ENCODE peak calls at places on chromosomes 12 and 14, in five cellular contexts. V is HCT116; A is AG04450; C is mesothelial cell of epicardium; G is CD4-positive, alpha-beta T cell. O is an unnamed sample.

GRCh38 chr12:109714141-109714912 is 702 bp downstream of the FAM222A start:
- DNase-seq in A (no peak), C (peak), V (no peak), G (peak), O (no peak)

GRCh38 chr12:46492471-46493351 is 120.1 kb upstream of the SLC38A2 start:
- DNase-seq in G (no peak), C (no peak), A (peak), V (peak), O (no peak)

GRCh38 chr14:50451854-50452253 is 55.2 kb upstream of the CDKL1 start:
- DNase-seq in C (no peak), V (no peak), A (no peak), G (no peak), O (no peak)

GRCh38 chr12:50527086-50527726 is 22.4 kb downstream of the DIP2B start:
- DNase-seq in V (no peak), C (no peak), A (no peak), G (no peak), O (no peak)

GRCh38 chr12:57627504-57628279 is 5.3 kb downstream of the B4GALNT1 start:
- DNase-seq in V (no peak), G (no peak), A (no peak), C (no peak), O (no peak)

GRCh38 chr14:29144598-29144997 is 378.0 kb downstream of the FOXG1 start:
- DNase-seq in C (no peak), V (no peak), G (no peak), A (peak), O (no peak)

GRCh38 chr12:127677537-127678131 is 589.3 kb upstream of the TMEM132C start:
- DNase-seq in G (no peak), C (peak), V (no peak), A (peak), O (peak)

GRCh38 chr12:124621296-124621660 is 53.9 kb upstream of the NCOR2 start:
- DNase-seq in G (no peak), C (no peak), V (no peak), A (no peak), O (peak)

GRCh38 chr12:21221778-21222177 is 90.8 kb downstream of the SLCO1B1 start:
- DNase-seq in A (no peak), G (no peak), C (no peak), V (no peak), O (no peak)

GRCh38 chr12:58419182-58419760 is 477.9 kb downstream of the ATP23 start:
- DNase-seq in G (no peak), A (no peak), V (no peak), C (no peak), O (no peak)

GRCh38 chr12:95218852-95219171 is 1.2 kb downstream of the VEZT start:
- DNase-seq in C (no peak), A (no peak), G (peak), V (no peak), O (peak)

GRCh38 chr12:52506858-52507715 is 13.1 kb downstream of the KRT5 start:
- DNase-seq in A (peak), C (no peak), V (no peak), G (no peak), O (peak)

GRCh38 chr14:85317491-85318021 is 212.4 kb upstream of the FLRT2 start:
- DNase-seq in V (no peak), G (no peak), A (no peak), C (no peak), O (no peak)

GRCh38 chr14:84095796-84096195 is 1434.1 kb upstream of the FLRT2 start:
- DNase-seq in G (no peak), C (no peak), A (no peak), V (no peak), O (no peak)

GRCh38 chr12:122162976-122163375 is 11.0 kb downstream of the IL31 start:
- DNase-seq in C (no peak), A (no peak), V (no peak), G (no peak), O (no peak)

GRCh38 chr12:122160761-122161160 is 13.3 kb downstream of the IL31 start:
- DNase-seq in C (no peak), A (no peak), G (no peak), V (no peak), O (no peak)

GRCh38 chr12:122158700-122159285 is 15.2 kb downstream of the IL31 start:
- DNase-seq in A (no peak), C (no peak), V (no peak), G (no peak), O (no peak)

GRCh38 chr12:122161682-122162081 is 12.3 kb downstream of the IL31 start:
- DNase-seq in A (no peak), C (no peak), G (no peak), V (no peak), O (no peak)

GRCh38 chr12:122159879-122160278 is 14.1 kb downstream of the IL31 start:
- DNase-seq in A (no peak), C (no peak), G (no peak), V (no peak), O (no peak)
- TF ChIP-seq CTCF in A (no peak), C (no peak), G (peak), V (peak), O (no peak)

GRCh38 chr12:54301428-54302045 is 722 bp upstream of the NFE2 start:
- DNase-seq in C (no peak), A (no peak), G (no peak), V (no peak), O (no peak)

GRCh38 chr12:54298904-54299303 is 1.9 kb downstream of the NFE2 start:
- DNase-seq in V (no peak), A (no peak), C (no peak), G (no peak), O (no peak)

GRCh38 chr12:54299515-54300266 is 1.1 kb downstream of the NFE2 start:
- DNase-seq in C (no peak), G (no peak), A (no peak), V (no peak), O (no peak)

GRCh38 chr12:54300267-54300731 is 516 bp downstream of the NFE2 start:
- DNase-seq in A (no peak), G (no peak), V (no peak), C (no peak), O (no peak)

DNA sequence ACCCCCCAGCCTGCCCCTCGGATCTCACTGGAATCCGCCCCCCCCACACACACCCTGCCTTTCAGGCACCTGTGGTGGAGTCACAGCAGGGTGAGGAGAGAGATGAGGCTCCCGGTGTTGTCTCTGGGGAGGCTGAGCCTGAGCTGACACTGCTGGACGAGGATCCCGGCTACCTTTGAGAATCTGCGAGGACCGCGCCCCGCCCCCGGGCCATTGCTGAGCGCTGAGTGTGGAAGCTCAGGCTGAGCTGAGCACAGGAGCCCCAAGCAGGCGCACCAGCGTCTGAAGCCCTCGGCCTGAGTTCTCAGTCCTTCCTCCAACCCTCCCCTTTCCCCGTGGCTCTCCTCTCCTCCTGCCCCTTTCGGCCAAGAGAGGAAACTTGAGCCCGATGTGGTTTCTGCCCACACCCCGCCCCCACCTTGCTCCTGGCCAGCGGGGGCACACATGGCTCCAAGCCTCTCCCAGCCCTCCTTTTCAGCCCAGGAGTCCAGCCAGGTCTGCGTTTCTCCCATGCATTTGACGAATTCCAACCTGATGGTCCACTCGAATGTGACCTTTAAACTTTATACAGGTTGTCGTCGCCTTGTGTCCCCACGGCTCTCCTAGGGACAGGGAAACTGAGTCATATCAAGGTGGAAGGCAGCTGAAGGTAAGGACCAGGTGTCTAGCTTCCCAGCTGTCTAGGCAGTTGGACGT is at the start of gene NFE2:
- DNase-seq in V (no peak), C (peak), A (peak), G (no peak), O (no peak)
- TF ChIP-seq CTCF in V (no peak), C (no peak), A (peak), G (no peak), O (no peak)

DNA sequence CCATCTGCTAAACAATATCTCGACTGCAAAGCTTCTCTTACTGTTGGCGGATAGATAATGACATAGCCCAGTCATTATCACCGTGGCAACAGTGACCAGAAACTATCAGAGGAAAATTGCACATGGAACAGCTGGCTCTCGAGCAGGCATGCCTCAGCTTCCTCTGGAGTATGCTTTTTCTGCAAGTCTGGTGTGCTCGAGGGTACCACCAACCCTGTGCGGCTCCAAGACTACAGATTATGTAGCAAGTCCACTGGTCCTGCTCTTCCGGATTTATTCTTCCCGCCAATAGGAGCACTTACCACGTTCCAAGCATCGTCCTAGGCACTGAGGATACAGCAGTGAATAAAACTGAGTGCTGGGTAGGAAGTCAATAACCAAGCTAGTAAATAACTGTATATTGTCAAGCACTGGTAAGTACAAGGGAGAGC is 1.4 kb upstream of the GLRX5 start:
- DNase-seq in V (no peak), C (no peak), G (no peak), A (no peak), O (peak)
- TF ChIP-seq CTCF in V (no peak), C (no peak), G (no peak), A (no peak), O (no peak)

GRCh38 chr14:105945891-105946290 is 419.5 kb downstream of the TMEM121 start:
- DNase-seq in A (no peak), V (no peak), C (no peak), G (no peak), O (no peak)
- TF ChIP-seq CTCF in A (no peak), V (peak), C (no peak), G (no peak), O (no peak)

GRCh38 chr12:111482464-111482863 is 76.7 kb downstream of the SH2B3 start:
- DNase-seq in V (no peak), A (no peak), C (no peak), G (no peak), O (no peak)
- TF ChIP-seq CTCF in V (peak), A (peak), C (no peak), G (no peak), O (no peak)

GRCh38 chr14:22547948-22548750 is 40.9 kb downstream of the DAD1 start:
- DNase-seq in G (no peak), A (no peak), V (no peak), C (no peak), O (no peak)
- TF ChIP-seq CTCF in G (no peak), A (no peak), V (no peak), C (no peak), O (no peak)

GRCh38 chr12:132390287-132391076 is 61.1 kb upstream of the GALNT9 start:
- DNase-seq in C (no peak), A (no peak), G (no peak), V (no peak), O (no peak)

GRCh38 chr12:132393245-132393795 is 63.9 kb upstream of the GALNT9 start:
- DNase-seq in A (no peak), V (peak), G (no peak), C (no peak), O (no peak)

GRCh38 chr12:132393991-132394949 is 64.9 kb upstream of the GALNT9 start:
- DNase-seq in A (no peak), V (no peak), C (no peak), G (no peak), O (peak)

GRCh38 chr12:132391326-132392041 is 62.1 kb upstream of the GALNT9 start:
- DNase-seq in V (no peak), G (no peak), A (no peak), C (no peak), O (peak)

GRCh38 chr12:132392389-132393244 is 63.2 kb upstream of the GALNT9 start:
- DNase-seq in C (no peak), A (no peak), G (no peak), V (no peak), O (no peak)
- TF ChIP-seq CTCF in C (no peak), A (no peak), G (no peak), V (no peak), O (no peak)

DNA sequence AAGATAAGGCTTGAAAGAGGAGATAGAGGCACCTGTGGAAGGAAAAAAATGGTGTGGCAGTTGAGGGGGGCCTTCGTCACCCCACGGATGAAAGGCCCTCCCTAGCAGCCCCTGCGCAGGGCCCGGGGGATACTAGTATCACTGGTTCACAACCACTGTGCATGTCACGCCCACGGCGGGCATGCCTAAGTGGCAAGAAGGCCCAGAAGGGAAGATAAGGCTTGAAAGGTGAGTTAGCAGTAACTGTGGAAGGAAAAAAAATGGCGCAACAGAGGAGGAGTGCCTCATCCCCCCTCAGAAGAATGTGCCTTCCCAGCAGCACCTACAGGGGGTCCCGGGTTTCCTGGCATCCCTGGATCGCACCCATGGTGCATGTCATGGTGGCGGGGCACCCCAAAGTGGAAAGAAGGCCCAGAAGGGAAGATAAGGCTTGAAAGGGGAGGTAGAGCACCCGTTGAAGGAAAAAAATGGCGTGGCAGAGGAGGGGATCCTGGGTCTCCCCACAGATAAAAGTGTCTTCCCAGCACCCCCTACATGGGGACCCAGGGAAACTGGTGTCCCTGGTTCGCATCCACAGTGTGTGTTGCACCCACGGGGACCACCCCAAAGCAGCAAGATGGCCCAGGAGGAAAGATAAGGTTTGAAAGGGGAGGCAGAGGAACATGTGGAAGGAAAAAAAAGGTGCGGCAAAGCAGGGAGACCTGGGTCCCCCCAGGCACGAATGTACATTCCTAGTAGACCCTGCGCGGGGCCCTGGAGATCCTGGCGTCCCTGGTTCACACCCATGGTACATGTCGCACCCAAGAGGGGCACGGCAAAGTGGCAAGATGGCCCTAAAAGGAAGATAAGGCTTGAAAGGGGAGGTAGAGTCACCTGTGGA is 279.2 kb downstream of the ALG10 start:
- DNase-seq in C (no peak), V (no peak), G (no peak), A (no peak), O (no peak)
- TF ChIP-seq CTCF in C (no peak), V (no peak), G (no peak), A (no peak), O (no peak)

DNA sequence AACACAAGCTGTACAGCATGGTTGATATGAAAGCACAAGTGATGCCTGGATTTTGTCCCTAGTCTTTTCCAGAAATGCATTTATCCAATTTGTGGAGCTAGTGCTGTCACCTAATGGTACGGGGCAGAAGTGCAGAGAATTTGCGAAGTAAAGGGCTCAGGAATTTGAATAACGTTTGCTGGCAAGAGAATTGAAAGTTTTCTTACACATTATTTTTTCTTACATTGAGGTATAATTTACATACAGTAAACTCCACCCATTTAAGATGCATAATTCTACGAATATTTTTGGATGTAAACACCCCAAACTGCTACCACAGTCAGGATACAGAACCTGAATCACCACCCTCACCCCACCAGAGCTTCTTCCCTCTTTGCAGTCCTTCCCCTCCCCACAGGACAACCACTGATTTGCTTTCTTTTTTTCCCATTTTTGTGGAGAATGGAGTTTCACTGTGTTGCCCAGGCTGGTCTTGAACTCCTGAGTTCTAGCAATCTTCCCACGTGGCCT is 3.5 kb downstream of the AICDA start:
- DNase-seq in C (no peak), A (peak), G (no peak), V (peak), O (no peak)
- TF ChIP-seq CTCF in C (peak), A (peak), G (peak), V (peak), O (peak)